ENCODE peak calls at places on chromosome 4, in five cellular contexts. H is IMR-90, T is trophoblast cell, N is hepatocyte, G is fibroblast of lung. U is an unnamed sample.

GRCh38 chr4:25029479-25030282 is 1.1 kb downstream of the LGI2 start:
- DNase-seq in H (no peak), T (no peak), N (no peak), G (no peak), U (no peak)

GRCh38 chr4:42344260-42344659 is 53.0 kb upstream of the SHISA3 start:
- DNase-seq in H (no peak), T (no peak), N (no peak), G (no peak), U (no peak)

GRCh38 chr4:154124539-154125255 is 335.8 kb upstream of the SFRP2 start:
- DNase-seq in H (peak; percentile 36), T (peak; percentile 18), N (no peak), G (peak; percentile 94), U (peak; percentile 96)

GRCh38 chr4:68951078-68951805 is at the start of gene UGT2A3:
- DNase-seq in H (no peak), T (no peak), N (peak; percentile 53), G (no peak), U (no peak)

GRCh38 chr4:61984260-61984909 is 784.3 kb downstream of the ADGRL3 start:
- DNase-seq in H (no peak), T (no peak), N (no peak), G (no peak), U (no peak)

GRCh38 chr4:53563824-53564223 is 27.5 kb downstream of the LNX1 start:
- DNase-seq in H (peak; percentile 89), T (no peak), N (no peak), G (peak; percentile 98), U (peak; percentile 95)

GRCh38 chr4:189081831-189082230 is 858.8 kb upstream of the FRG1 start:
- DNase-seq in H (peak; percentile 67), T (no peak), N (no peak), G (no peak), U (peak; percentile 88)

GRCh38 chr4:107780665-107781064 is 44.1 kb upstream of the SGMS2 start:
- DNase-seq in H (no peak), T (no peak), N (no peak), G (peak; percentile 7), U (peak; percentile 10)

GRCh38 chr4:170190265-170190664 is 100.5 kb upstream of the AADAT start:
- DNase-seq in H (no peak), T (no peak), N (no peak), G (no peak), U (peak; percentile 3)

GRCh38 chr4:7793186-7793585 is 146.5 kb downstream of the AFAP1 start:
- DNase-seq in H (no peak), T (no peak), N (no peak), G (no peak), U (no peak)

GRCh38 chr4:185004562-185005208 is 13.6 kb upstream of the HELT start:
- DNase-seq in H (no peak), T (no peak), N (no peak), G (no peak), U (no peak)

GRCh38 chr4:143382539-143382938 is 45.9 kb downstream of the GAB1 start:
- DNase-seq in H (peak; percentile 53), T (no peak), N (no peak), G (peak; percentile 59), U (peak; percentile 35)

GRCh38 chr4:53587123-53587522 is 4.2 kb downstream of the LNX1 start:
- DNase-seq in H (no peak), T (no peak), N (no peak), G (no peak), U (no peak)

GRCh38 chr4:38385286-38386010 is 278.6 kb upstream of the KLF3 start:
- DNase-seq in H (no peak), T (no peak), N (peak; percentile 40), G (peak; percentile 41), U (peak; percentile 14)

GRCh38 chr4:53748328-53748772 is 157.1 kb upstream of the LNX1 start:
- DNase-seq in H (no peak), T (no peak), N (no peak), G (no peak), U (no peak)

GRCh38 chr4:184782731-184783472 is 42.9 kb downstream of the ACSL1 start:
- DNase-seq in H (no peak), T (no peak), N (no peak), G (no peak), U (no peak)

GRCh38 chr4:71239365-71239764 is 99.5 kb upstream of the SLC4A4 start:
- DNase-seq in H (peak; percentile 66), T (no peak), N (no peak), G (peak; percentile 72), U (peak; percentile 34)

GRCh38 chr4:76311896-76312331 is 5.4 kb downstream of the STBD1 start:
- DNase-seq in H (no peak), T (no peak), N (peak; percentile 34), G (no peak), U (no peak)

GRCh38 chr4:172865531-172866127 is 303.0 kb upstream of the GALNT7 start:
- DNase-seq in H (no peak), T (no peak), N (no peak), G (no peak), U (no peak)

GRCh38 chr4:15504041-15504440 is 34.4 kb downstream of the CC2D2A start:
- DNase-seq in H (peak; percentile 8), T (no peak), N (no peak), G (peak; percentile 17), U (no peak)

GRCh38 chr4:2536193-2537010 is at the start of gene FAM193A:
- DNase-seq in H (peak; percentile 100), T (peak; percentile 99), N (peak; percentile 100), G (peak; percentile 100), U (peak; percentile 100)
- H2AFZ ChIP-seq in H (peak within 1 kb of the TSS; percentile 98), T (peak within 1 kb of the TSS; percentile 98), N (peak within 1 kb of the TSS; percentile 89), G (peak within 1 kb of the TSS; percentile 62), U (peak within 1 kb of the TSS; percentile 82)

GRCh38 chr4:11336435-11336834 is 92.3 kb downstream of the HS3ST1 start:
- DNase-seq in H (no peak), T (no peak), N (no peak), G (no peak), U (no peak)
- H3K4me1 ChIP-seq in H (no peaks in the 10 kb centered on the region), T (no peaks in the 10 kb centered on the region), N (peaks cover 5% of the 10 kb centered on the region), G (no peaks in the 10 kb centered on the region), U (no peaks in the 10 kb centered on the region)

GRCh38 chr4:5052424-5052702 is 1.1 kb downstream of the STK32B start:
- DNase-seq in H (no peak), T (no peak), N (no peak), G (no peak), U (no peak)
- H3K4me3 ChIP-seq in H (peak overlapping the region; percentile 53), T (no peak overlapping the region), N (no peak overlapping the region), G (no peak overlapping the region), U (no peak overlapping the region)

DNA sequence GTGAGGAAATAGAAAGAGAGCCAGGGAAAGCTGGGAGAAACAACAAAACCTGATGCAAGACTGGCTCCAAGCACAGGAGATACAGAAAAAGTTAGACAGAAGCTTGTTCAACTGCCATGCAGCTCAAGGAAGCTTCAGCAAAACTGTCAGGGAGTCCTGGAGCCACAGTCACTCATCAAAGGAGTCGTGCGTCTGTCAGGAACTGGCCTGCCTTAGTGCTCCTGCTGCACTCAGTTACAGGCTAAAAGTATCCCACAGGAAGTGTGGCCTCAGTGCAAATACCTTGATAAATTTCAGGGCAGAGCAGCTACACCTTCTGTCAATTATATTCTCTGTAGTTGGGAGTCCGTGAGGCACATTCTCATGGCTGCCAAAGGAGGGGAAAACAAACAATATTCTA is 655.5 kb upstream of the INTU start:
- DNase-seq in H (peak; percentile 20), T (no peak), N (no peak), G (peak; percentile 14), U (no peak)
- H2AFZ ChIP-seq in H (peak overlapping the region; percentile 88), T (no peak overlapping the region), N (no peak overlapping the region), G (peak overlapping the region; percentile 31), U (peak overlapping the region; percentile 79)

GRCh38 chr4:26075588-26075987 is 161.6 kb downstream of the SMIM20 start:
- DNase-seq in H (no peak), T (no peak), N (no peak), G (peak; percentile 39), U (peak; percentile 36)

GRCh38 chr4:26074672-26075071 is 160.7 kb downstream of the SMIM20 start:
- DNase-seq in H (no peak), T (peak; percentile 17), N (no peak), G (no peak), U (no peak)

GRCh38 chr4:26077840-26078239 is 163.8 kb downstream of the SMIM20 start:
- DNase-seq in H (no peak), T (no peak), N (no peak), G (no peak), U (no peak)

GRCh38 chr4:26076000-26076587 is 162.1 kb downstream of the SMIM20 start:
- DNase-seq in H (peak; percentile 81), T (no peak), N (no peak), G (peak; percentile 57), U (peak; percentile 62)

GRCh38 chr4:26076896-26077295 is 162.9 kb downstream of the SMIM20 start:
- DNase-seq in H (peak; percentile 73), T (no peak), N (no peak), G (peak; percentile 37), U (no peak)
- H3K4me1 ChIP-seq in H (no peaks in the 10 kb centered on the region), T (no peaks in the 10 kb centered on the region), N (peaks cover 3% of the 10 kb centered on the region), G (no peaks in the 10 kb centered on the region), U (no peaks in the 10 kb centered on the region)